ENCODE peak calls at places on chromosomes 6 and 20, in eight cellular contexts. C, X, O, F, A, M, S and W are unnamed samples.

GRCh38 chr6:26420607-26421235 is 18.6 kb downstream of the BTN3A1 start:
- DNase-seq in S (no peak), O (no peak), A (peak), X (no peak), M (no peak), F (no peak), C (no peak), W (no peak)

GRCh38 chr20:50624351-50625016 is 66.9 kb downstream of the RIPOR3 start:
- DNase-seq in C (peak), S (no peak), A (peak), O (no peak), X (no peak), F (no peak), M (no peak), W (no peak)

GRCh38 chr6:141290871-141291270 is 841.9 kb upstream of the GJE1 start:
- DNase-seq in A (no peak), F (no peak), S (no peak), C (no peak), M (no peak), X (no peak), O (no peak), W (no peak)

GRCh38 chr6:148657053-148657452 is 89.8 kb upstream of the UST start:
- DNase-seq in A (no peak), C (no peak), S (peak), X (peak), F (no peak), M (no peak), O (no peak), W (no peak)

GRCh38 chr6:90536516-90536915 is 50.4 kb downstream of the MAP3K7 start:
- DNase-seq in C (no peak), F (no peak), A (no peak), S (no peak), O (no peak), X (no peak), M (no peak), W (no peak)

GRCh38 chr20:34271961-34272360 is 30.7 kb downstream of the ASIP start:
- DNase-seq in S (peak), O (no peak), M (no peak), X (no peak), A (no peak), F (no peak), C (no peak), W (peak)

GRCh38 chr20:46230811-46231282 is 77.5 kb downstream of the CDH22 start:
- DNase-seq in O (no peak), S (peak), A (peak), C (no peak), F (no peak), M (peak), X (no peak), W (peak)

GRCh38 chr6:28496099-28496779 is 19.4 kb downstream of the GPX6 start:
- DNase-seq in X (no peak), S (no peak), F (no peak), M (no peak), A (no peak), O (no peak), C (no peak), W (no peak)

GRCh38 chr6:2810092-2810671 is 31.5 kb downstream of the SERPINB1 start:
- DNase-seq in M (no peak), X (no peak), A (no peak), F (no peak), S (no peak), O (no peak), C (no peak), W (no peak)

GRCh38 chr6:145036848-145037567 is 698.3 kb downstream of the EPM2A start:
- DNase-seq in A (no peak), F (no peak), S (no peak), O (no peak), M (no peak), C (no peak), X (no peak), W (no peak)

GRCh38 chr20:6590891-6591679 is 176.4 kb upstream of the BMP2 start:
- DNase-seq in O (no peak), A (no peak), M (no peak), F (no peak), C (no peak), S (peak), X (no peak), W (peak)

GRCh38 chr20:4013041-4013440 is 2.3 kb downstream of the RNF24 start:
- DNase-seq in C (no peak), S (no peak), M (no peak), F (no peak), O (no peak), A (no peak), X (no peak), W (no peak)

GRCh38 chr6:136511921-136512320 is 38.3 kb downstream of the MAP7 start:
- DNase-seq in M (peak), O (no peak), X (no peak), A (no peak), C (no peak), F (no peak), S (no peak), W (no peak)

GRCh38 chr6:135644394-135644793 is 146.9 kb upstream of the AHI1 start:
- DNase-seq in O (no peak), A (no peak), F (no peak), S (no peak), C (no peak), X (no peak), M (no peak), W (no peak)

GRCh38 chr6:41367700-41368099 is 32.3 kb downstream of the NCR2 start:
- DNase-seq in F (no peak), O (no peak), M (peak), A (peak), X (peak), S (peak), C (no peak), W (peak)

GRCh38 chr6:56713285-56713684 is 70.6 kb upstream of the DST start:
- DNase-seq in S (peak), X (no peak), A (peak), O (no peak), C (no peak), M (no peak), F (no peak), W (peak)

GRCh38 chr6:166728884-166729530 is 102.0 kb upstream of the RPS6KA2 start:
- DNase-seq in F (no peak), X (no peak), M (no peak), C (no peak), A (no peak), S (no peak), O (no peak), W (no peak)

GRCh38 chr6:118215269-118215668 is 308.2 kb downstream of the SLC35F1 start:
- DNase-seq in M (no peak), A (no peak), S (no peak), O (no peak), X (no peak), C (no peak), F (no peak), W (no peak)

GRCh38 chr6:104711371-104711770 is 148.3 kb downstream of the HACE1 start:
- DNase-seq in S (peak), F (no peak), O (no peak), X (no peak), M (no peak), C (no peak), A (peak), W (no peak)

GRCh38 chr6:122772724-122773123 is 6.8 kb upstream of the FABP7 start:
- DNase-seq in A (no peak), X (no peak), O (no peak), S (no peak), C (no peak), M (no peak), F (no peak), W (no peak)

GRCh38 chr6:99458319-99458718 is 33.2 kb upstream of the PNISR start:
- DNase-seq in F (no peak), S (peak), C (no peak), M (no peak), O (no peak), X (no peak), A (peak), W (no peak)

GRCh38 chr6:111015656-111016190 is 33.9 kb downstream of the RPF2 start:
- DNase-seq in S (no peak), A (no peak), X (no peak), O (no peak), F (no peak), C (no peak), M (no peak), W (no peak)

GRCh38 chr6:152734630-152735029 is 16.0 kb upstream of the VIP start:
- DNase-seq in M (no peak), C (no peak), A (no peak), S (no peak), X (no peak), F (no peak), O (no peak), W (no peak)

GRCh38 chr20:10447028-10447427 is 11.9 kb downstream of the SLX4IP start:
- DNase-seq in S (peak), M (no peak), C (no peak), O (peak), F (no peak), X (peak), A (peak), W (peak)

GRCh38 chr6:107991939-107992560 is 34.0 kb upstream of the SEC63 start:
- DNase-seq in C (no peak), A (no peak), X (no peak), F (no peak), M (no peak), S (no peak), O (no peak), W (no peak)

GRCh38 chr6:6793388-6794250 is 205.1 kb downstream of the LY86 start:
- DNase-seq in X (no peak), A (no peak), S (no peak), C (peak), M (no peak), F (no peak), O (no peak), W (no peak)

GRCh38 chr6:46932526-46932925 is 10.8 kb upstream of the ADGRF5 start:
- DNase-seq in A (no peak), C (no peak), F (no peak), X (no peak), S (peak), O (no peak), M (no peak), W (peak)

GRCh38 chr6:132188865-132189264 is 212.4 kb downstream of the MOXD1 start:
- DNase-seq in S (peak), C (no peak), O (no peak), A (no peak), F (no peak), X (no peak), M (no peak), W (peak)

GRCh38 chr20:13788167-13788834 is 3.5 kb downstream of the NDUFAF5 start:
- DNase-seq in C (no peak), A (peak), O (peak), M (no peak), X (no peak), S (peak), F (no peak), W (peak)